ENCODE peak calls at places on chromosomes 2 and 18, in eight cellular contexts. U, O, M, E, H, I, B and R are unnamed samples.

GRCh38 chr2:205376071-205376470 is 306.2 kb upstream of the NRP2 start:
- DNase-seq in U (no peak), B (no peak), M (no peak), H (no peak), E (no peak), O (no peak), I (peak; percentile 6), R (no peak)

GRCh38 chr2:109494842-109495241 is 118.9 kb downstream of the SEPTIN10 start:
- DNase-seq in U (no peak), E (no peak), M (no peak), I (no peak), H (no peak), B (no peak), O (no peak), R (no peak)

GRCh38 chr2:61978522-61978921 is 73.0 kb downstream of the COMMD1 start:
- DNase-seq in U (no peak), B (no peak), M (peak; percentile 45), E (no peak), O (no peak), H (no peak), I (no peak), R (no peak)

GRCh38 chr2:171310889-171311288 is 122.9 kb downstream of the METTL8 start:
- DNase-seq in H (no peak), B (no peak), I (no peak), O (no peak), U (no peak), M (no peak), E (no peak), R (no peak)

GRCh38 chr2:201929627-201930026 is 104.0 kb upstream of the FZD7 start:
- DNase-seq in E (no peak), U (no peak), M (no peak), H (no peak), O (no peak), B (no peak), I (no peak), R (no peak)

GRCh38 chr2:103423100-103423499 is 661.3 kb downstream of the TMEM182 start:
- DNase-seq in M (no peak), I (no peak), B (no peak), U (no peak), H (no peak), E (no peak), O (no peak), R (no peak)

GRCh38 chr2:27762951-27763906 is 8.3 kb upstream of the MRPL33 start:
- DNase-seq in B (no peak), O (no peak), E (peak; percentile 24), U (peak; percentile 43), I (no peak), M (no peak), H (no peak), R (no peak)

GRCh38 chr2:74011246-74011645 is 26.5 kb downstream of the TET3 start:
- DNase-seq in E (no peak), U (no peak), B (no peak), M (no peak), I (no peak), O (no peak), H (no peak), R (peak; percentile 94)

GRCh38 chr2:8684885-8685696 is 3.2 kb downstream of the ID2 start:
- DNase-seq in I (no peak), O (peak; percentile 30), B (no peak), H (peak; percentile 87), U (peak; percentile 52), E (peak; percentile 15), M (peak; percentile 84), R (peak; percentile 45)

GRCh38 chr2:11562011-11562410 is 28.2 kb downstream of the GREB1 start:
- DNase-seq in H (no peak), O (no peak), E (no peak), M (no peak), U (no peak), B (no peak), I (no peak), R (no peak)

GRCh38 chr2:112110966-112111365 is 27.2 kb upstream of the FBLN7 start:
- DNase-seq in I (no peak), U (no peak), M (no peak), E (no peak), H (no peak), B (no peak), O (no peak), R (no peak)
- H3K36me3 ChIP-seq in I (peaks cover 76% of the 10 kb centered on the region), U (peaks cover 16% of the 10 kb centered on the region), M (peaks cover 7% of the 10 kb centered on the region), E (peaks cover 8% of the 10 kb centered on the region), H (peaks cover 56% of the 10 kb centered on the region), B (peaks cover 33% of the 10 kb centered on the region), O (no peaks in the 10 kb centered on the region), R (peaks cover 14% of the 10 kb centered on the region)

GRCh38 chr2:99403084-99403483 is 65.9 kb downstream of the EIF5B start:
- DNase-seq in U (peak; percentile 41), I (no peak), B (no peak), E (no peak), O (no peak), H (no peak), M (no peak), R (no peak)

GRCh38 chr2:99401841-99402240 is 64.7 kb downstream of the EIF5B start:
- DNase-seq in M (no peak), U (no peak), O (no peak), H (no peak), I (no peak), E (no peak), B (no peak), R (no peak)

GRCh38 chr2:99404800-99405669 is 67.8 kb downstream of the EIF5B start:
- DNase-seq in O (no peak), I (no peak), H (no peak), E (no peak), M (peak; percentile 5), B (no peak), U (no peak), R (peak; percentile 3)

GRCh38 chr2:99404039-99404799 is 67.0 kb downstream of the EIF5B start:
- DNase-seq in B (no peak), M (peak; percentile 1), E (no peak), I (no peak), U (no peak), H (no peak), O (no peak), R (peak; percentile 88)

DNA sequence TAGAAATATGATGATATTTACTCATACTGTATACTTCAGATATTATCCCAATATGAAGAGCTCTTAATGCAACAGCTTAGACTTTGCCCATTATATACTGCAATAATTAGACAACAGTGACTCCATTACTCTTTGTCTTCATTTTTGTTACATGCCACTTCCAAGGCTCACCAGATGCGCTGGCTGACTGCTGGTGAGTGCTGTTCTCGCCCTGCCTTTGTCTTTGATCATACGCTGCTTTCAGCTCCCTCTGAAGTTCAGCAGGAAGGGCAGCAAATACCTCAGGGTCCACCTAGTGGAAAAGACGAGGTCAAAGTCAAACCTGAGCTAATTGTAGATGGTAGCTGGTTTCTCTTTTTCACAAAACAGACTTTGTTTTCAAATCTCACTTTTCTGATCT is 66.3 kb downstream of the EIF5B start:
- DNase-seq in O (no peak), U (no peak), B (no peak), H (no peak), I (no peak), M (peak; percentile 76), E (no peak), R (peak; percentile 46)
- H3K36me3 ChIP-seq in O (no peaks in the 10 kb centered on the region), U (peaks cover 47% of the 10 kb centered on the region), B (peaks cover 51% of the 10 kb centered on the region), H (peaks cover 99% of the 10 kb centered on the region), I (peaks cover 76% of the 10 kb centered on the region), M (peaks cover 69% of the 10 kb centered on the region), E (peaks cover 13% of the 10 kb centered on the region), R (peaks cover 12% of the 10 kb centered on the region)

DNA sequence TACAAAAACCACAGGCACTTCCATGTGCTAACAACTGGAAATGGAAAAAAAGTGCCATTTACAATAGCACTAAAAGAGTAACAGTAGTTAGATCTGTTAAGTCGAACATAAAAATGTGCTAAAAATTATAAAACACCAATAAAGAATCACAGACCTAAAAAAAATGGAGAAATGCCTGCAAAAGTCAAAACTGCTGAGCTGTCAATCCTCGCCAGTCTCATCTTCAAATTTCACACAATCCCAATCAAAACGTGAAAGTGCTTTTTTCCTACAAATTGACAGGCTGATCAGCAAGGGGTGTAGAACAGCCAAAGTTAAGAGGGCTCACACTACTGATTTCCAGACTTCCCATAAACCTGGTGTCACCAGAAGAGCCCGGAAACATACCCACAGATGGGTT is 53.2 kb downstream of the ANO7 start:
- DNase-seq in E (no peak), M (no peak), I (no peak), H (no peak), B (no peak), U (no peak), O (no peak), R (no peak)
- H3K36me3 ChIP-seq in E (peaks cover 46% of the 10 kb centered on the region), M (peaks cover 87% of the 10 kb centered on the region), I (peaks cover 98% of the 10 kb centered on the region), H (peaks cover 99% of the 10 kb centered on the region), B (peaks cover 82% of the 10 kb centered on the region), U (peaks cover 81% of the 10 kb centered on the region), O (peaks cover 7% of the 10 kb centered on the region), R (peaks cover 81% of the 10 kb centered on the region)

GRCh38 chr2:165773684-165774083 is 20.4 kb downstream of the GALNT3 start:
- DNase-seq in H (no peak), M (no peak), U (no peak), O (no peak), E (no peak), B (no peak), I (no peak), R (no peak)
- H3K36me3 ChIP-seq in H (no peaks in the 10 kb centered on the region), M (no peaks in the 10 kb centered on the region), U (no peaks in the 10 kb centered on the region), O (no peaks in the 10 kb centered on the region), E (no peaks in the 10 kb centered on the region), B (no peaks in the 10 kb centered on the region), I (no peaks in the 10 kb centered on the region), R (peaks cover 2% of the 10 kb centered on the region)

GRCh38 chr2:120322329-120322728 is 23.6 kb upstream of the INHBB start:
- DNase-seq in O (no peak), U (no peak), E (no peak), M (no peak), H (no peak), B (no peak), I (no peak), R (no peak)

GRCh38 chr2:120326048-120326447 is 19.9 kb upstream of the INHBB start:
- DNase-seq in I (no peak), M (no peak), E (no peak), U (no peak), O (no peak), B (no peak), H (no peak), R (no peak)

GRCh38 chr2:120323214-120323613 is 22.7 kb upstream of the INHBB start:
- DNase-seq in M (no peak), I (no peak), B (peak; percentile 38), E (peak; percentile 47), H (no peak), O (no peak), U (peak; percentile 28), R (no peak)

GRCh38 chr2:120323807-120324399 is 22.0 kb upstream of the INHBB start:
- DNase-seq in I (no peak), H (no peak), U (no peak), M (no peak), E (no peak), B (no peak), O (no peak), R (no peak)

GRCh38 chr2:120324926-120325325 is 21.0 kb upstream of the INHBB start:
- DNase-seq in I (no peak), U (no peak), E (no peak), M (no peak), O (no peak), B (no peak), H (no peak), R (no peak)
- H3K36me3 ChIP-seq in I (no peaks in the 10 kb centered on the region), U (no peaks in the 10 kb centered on the region), E (no peaks in the 10 kb centered on the region), M (no peaks in the 10 kb centered on the region), O (no peaks in the 10 kb centered on the region), B (no peaks in the 10 kb centered on the region), H (no peaks in the 10 kb centered on the region), R (no peaks in the 10 kb centered on the region)

GRCh38 chr2:95149397-95149984 is 10.2 kb downstream of the ZNF514 start:
- DNase-seq in I (no peak), U (no peak), E (peak; percentile 8), H (no peak), B (no peak), M (no peak), O (no peak), R (no peak)
- H3K36me3 ChIP-seq in I (peaks cover 72% of the 10 kb centered on the region), U (peaks cover 52% of the 10 kb centered on the region), E (peaks cover 10% of the 10 kb centered on the region), H (peaks cover 40% of the 10 kb centered on the region), B (peaks cover 62% of the 10 kb centered on the region), M (peaks cover 29% of the 10 kb centered on the region), O (peaks cover 3% of the 10 kb centered on the region), R (peaks cover 12% of the 10 kb centered on the region)

GRCh38 chr18:32750328-32750727 is 22.5 kb downstream of the KLHL14 start:
- DNase-seq in U (no peak), O (no peak), H (no peak), I (no peak), M (no peak), B (no peak), E (no peak), R (no peak)
- H3K36me3 ChIP-seq in U (no peaks in the 10 kb centered on the region), O (no peaks in the 10 kb centered on the region), H (no peaks in the 10 kb centered on the region), I (no peaks in the 10 kb centered on the region), M (peaks cover 3% of the 10 kb centered on the region), B (no peaks in the 10 kb centered on the region), E (no peaks in the 10 kb centered on the region), R (no peaks in the 10 kb centered on the region)